ENCODE peak calls at places on chromosomes 1 and 21, in nine cellular contexts. D, G, W, C, T, O, F, J and N are unnamed samples.

GRCh38 chr1:168481586-168481985 is 62.2 kb downstream of the XCL2 start:
- DNase-seq in D (no peak), G (no peak), W (no peak), C (no peak), T (no peak), O (no peak), F (no peak), J (no peak), N (no peak)

GRCh38 chr21:46474365-46474764 is 15.7 kb downstream of the DIP2A start:
- DNase-seq in D (no peak), G (peak), W (no peak), C (no peak), T (no peak), O (no peak), F (no peak), J (no peak), N (no peak)

GRCh38 chr1:180167021-180167701 is 12.5 kb downstream of the QSOX1 start:
- DNase-seq in D (no peak), G (no peak), W (no peak), C (peak), T (no peak), O (peak), F (no peak), J (peak), N (no peak)

GRCh38 chr1:9256332-9256731 is 21.8 kb downstream of the H6PD start:
- DNase-seq in D (no peak), G (no peak), W (no peak), C (no peak), T (no peak), O (no peak), F (no peak), J (no peak), N (no peak)

GRCh38 chr1:207923561-207923960 is 12.6 kb upstream of the CD34 start:
- DNase-seq in D (no peak), G (no peak), W (no peak), C (peak), T (no peak), O (no peak), F (peak), J (no peak), N (no peak)

GRCh38 chr1:53084589-53084971 is 22.6 kb downstream of the PODN start:
- DNase-seq in D (no peak), G (no peak), W (no peak), C (no peak), T (peak), O (no peak), F (no peak), J (no peak), N (no peak)

GRCh38 chr1:161238039-161238473 is at the start of gene NR1I3:
- DNase-seq in D (no peak), G (peak), W (no peak), C (no peak), T (no peak), O (no peak), F (no peak), J (no peak), N (no peak)

GRCh38 chr1:1440262-1440772 is 4.8 kb downstream of the VWA1 start:
- DNase-seq in D (no peak), G (no peak), W (no peak), C (no peak), T (no peak), O (no peak), F (no peak), J (no peak), N (no peak)

GRCh38 chr1:41366428-41367101 is 5.3 kb downstream of the FOXO6 start:
- DNase-seq in D (no peak), G (no peak), W (no peak), C (peak), T (no peak), O (no peak), F (peak), J (peak), N (no peak)

GRCh38 chr1:61434276-61434675 is 290.7 kb downstream of the TM2D1 start:
- DNase-seq in D (no peak), G (no peak), W (peak), C (no peak), T (peak), O (no peak), F (no peak), J (no peak), N (no peak)

GRCh38 chr1:237327061-237327460 is 285.1 kb downstream of the RYR2 start:
- DNase-seq in D (no peak), G (no peak), W (no peak), C (no peak), T (no peak), O (no peak), F (no peak), J (no peak), N (no peak)

DNA sequence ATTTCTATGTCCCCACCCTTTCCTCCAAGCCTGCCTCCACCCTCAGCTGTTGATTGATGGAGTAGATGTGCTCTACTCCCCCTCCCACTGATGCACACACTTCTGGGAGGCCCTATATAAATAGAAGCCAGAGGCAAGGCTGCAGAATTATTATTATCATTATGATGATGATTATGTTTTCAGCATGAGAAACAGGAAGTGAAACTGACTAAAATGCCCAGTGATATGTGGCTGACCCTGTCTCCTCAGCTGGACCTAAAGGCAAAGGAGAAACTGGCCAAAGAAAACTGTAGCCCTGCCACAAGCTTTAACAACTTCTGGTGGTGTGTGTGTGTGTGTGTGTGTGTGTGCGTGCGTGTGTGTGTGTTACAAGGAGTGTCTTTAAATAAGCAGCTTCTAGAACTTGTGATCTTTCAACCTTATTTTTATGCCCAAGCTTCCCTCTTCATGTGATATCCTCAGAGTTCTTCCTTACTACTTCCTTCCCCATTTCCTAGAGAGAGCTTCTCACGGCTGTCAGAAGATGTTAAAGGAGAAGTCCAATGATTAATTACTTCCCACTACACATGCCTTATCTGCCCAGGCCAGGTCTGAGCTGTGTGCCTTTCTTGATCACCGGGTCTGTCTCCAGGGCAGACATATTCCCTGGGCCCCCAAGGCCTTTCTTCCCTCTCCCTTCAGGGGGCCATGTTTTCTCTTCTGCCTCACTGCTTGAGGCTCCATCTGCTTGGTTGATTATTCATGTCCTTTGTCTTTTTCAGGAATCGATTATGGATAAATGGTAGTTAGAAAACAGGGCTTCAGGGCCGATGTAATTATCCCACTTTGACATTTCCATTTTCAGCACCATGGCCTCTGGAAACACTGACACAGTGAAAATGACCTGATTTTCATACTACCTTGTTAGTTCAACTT is 11.6 kb upstream of the MAPKAPK2 start:
- DNase-seq in D (no peak), G (no peak), W (peak), C (no peak), T (no peak), O (no peak), F (peak), J (peak), N (peak)
- H2AFZ ChIP-seq in D (no peak), G (peak), W (no peak), C (no peak), T (no peak), O (no peak), F (peak), J (no peak), N (no peak)

GRCh38 chr1:32336963-32337675 is 1.1 kb upstream of the MARCKSL1 start:
- DNase-seq in D (no peak), G (peak), W (peak), C (no peak), T (peak), O (no peak), F (peak), J (peak), N (peak)

GRCh38 chr1:32335619-32335950 is 448 bp downstream of the MARCKSL1 start:
- DNase-seq in D (no peak), G (no peak), W (no peak), C (peak), T (no peak), O (no peak), F (peak), J (no peak), N (no peak)

GRCh38 chr1:32334864-32335618 is 992 bp downstream of the MARCKSL1 start:
- DNase-seq in D (no peak), G (peak), W (peak), C (peak), T (peak), O (no peak), F (peak), J (peak), N (peak)

GRCh38 chr1:32337855-32338636 is 2.0 kb upstream of the MARCKSL1 start:
- DNase-seq in D (no peak), G (no peak), W (peak), C (peak), T (peak), O (no peak), F (no peak), J (peak), N (peak)

GRCh38 chr1:32335951-32336867 is at the start of gene MARCKSL1:
- DNase-seq in D (peak), G (peak), W (peak), C (peak), T (peak), O (peak), F (peak), J (peak), N (peak)
- H2AFZ ChIP-seq in D (no peak), G (peak), W (no peak), C (peak), T (peak), O (no peak), F (peak), J (no peak), N (peak)

GRCh38 chr1:28447674-28448073 is 58.2 kb upstream of the RCC1 start:
- DNase-seq in D (no peak), G (no peak), W (no peak), C (no peak), T (no peak), O (no peak), F (no peak), J (no peak), N (no peak)
- H2AFZ ChIP-seq in D (no peak), G (no peak), W (no peak), C (no peak), T (no peak), O (no peak), F (no peak), J (no peak), N (no peak)

DNA sequence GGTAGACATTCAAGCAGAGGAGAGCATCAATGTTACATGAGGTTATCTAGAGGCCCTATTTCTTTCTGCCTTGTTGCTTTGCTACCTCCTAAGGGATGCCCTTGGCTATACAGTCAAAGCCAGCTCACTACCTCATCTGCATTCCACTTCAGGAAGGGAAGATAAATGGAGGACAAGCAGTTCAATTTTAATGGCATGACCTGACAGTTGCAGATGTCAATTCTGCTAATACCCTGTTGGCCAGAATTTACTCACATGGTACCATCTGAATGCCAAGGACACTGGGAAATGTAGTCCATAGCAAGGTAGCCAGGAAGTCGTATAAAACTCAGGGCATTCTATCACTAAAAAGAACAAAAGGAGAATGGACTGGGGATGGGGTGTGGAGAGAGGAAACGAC is 31.5 kb downstream of the PALMD start:
- DNase-seq in D (no peak), G (no peak), W (no peak), C (no peak), T (peak), O (no peak), F (no peak), J (no peak), N (no peak)
- H2AFZ ChIP-seq in D (no peak), G (no peak), W (no peak), C (no peak), T (no peak), O (no peak), F (no peak), J (no peak), N (no peak)